ENCODE peak calls at places on chromosomes 1 and 21, in five cellular contexts. O is body of pancreas, X is sigmoid colon, I is GM12891, J is tibial nerve. R is an unnamed sample.

GRCh38 chr1:200506471-200506870 is 96.6 kb upstream of the ZNF281 start:
- DNase-seq in J (no peak), X (no peak), I (no peak), O (no peak), R (no peak)

GRCh38 chr1:211935448-211935970 is 99.8 kb downstream of the INTS7 start:
- DNase-seq in J (no peak), I (peak; percentile 40), X (no peak), O (no peak), R (no peak)

GRCh38 chr1:175221548-175222175 is 29.1 kb upstream of the KIAA0040 start:
- DNase-seq in I (no peak), X (no peak), O (peak; percentile 67), J (no peak), R (no peak)

GRCh38 chr1:167086033-167086432 is 4.1 kb downstream of the GPA33 start:
- DNase-seq in J (no peak), I (no peak), X (no peak), O (no peak), R (no peak)

GRCh38 chr21:38159355-38159754 is 97.4 kb upstream of the KCNJ15 start:
- DNase-seq in X (no peak), J (peak; percentile 24), I (peak; percentile 22), O (peak; percentile 79), R (peak; percentile 38)

GRCh38 chr1:27144920-27145661 is 9.8 kb downstream of the SLC9A1 start:
- DNase-seq in J (no peak), I (no peak), O (no peak), X (peak; percentile 88), R (no peak)

GRCh38 chr1:23480187-23481025 is 3.6 kb downstream of the ASAP3 start:
- DNase-seq in O (no peak), J (no peak), X (no peak), I (no peak), R (no peak)

GRCh38 chr1:54965624-54966340 is 14.6 kb upstream of the TMEM61 start:
- DNase-seq in J (peak; percentile 38), O (peak; percentile 71), I (no peak), X (peak; percentile 77), R (no peak)

GRCh38 chr1:64545118-64545916 is 75.4 kb downstream of the CACHD1 start:
- DNase-seq in J (no peak), O (no peak), X (no peak), I (no peak), R (no peak)

GRCh38 chr1:225691377-225691776 is 38.5 kb upstream of the ENAH start:
- DNase-seq in O (peak; percentile 70), I (no peak), X (no peak), J (no peak), R (no peak)

GRCh38 chr21:32994305-32994704 is 31.4 kb upstream of the OLIG2 start:
- DNase-seq in O (no peak), I (no peak), J (no peak), X (no peak), R (no peak)

GRCh38 chr1:9135145-9135836 is 6.4 kb upstream of the GPR157 start:
- DNase-seq in I (no peak), X (no peak), J (no peak), O (no peak), R (no peak)

GRCh38 chr1:246705368-246705767 is 18.8 kb upstream of the SCCPDH start:
- DNase-seq in X (no peak), J (no peak), O (no peak), I (no peak), R (no peak)

GRCh38 chr1:205926213-205926612 is 17.0 kb downstream of the SLC26A9 start:
- DNase-seq in I (no peak), X (peak; percentile 29), O (no peak), J (no peak), R (no peak)

GRCh38 chr21:42347601-42348327 is 3.0 kb downstream of the TFF2 start:
- DNase-seq in I (no peak), X (no peak), J (no peak), O (no peak), R (no peak)

GRCh38 chr1:196355206-196355786 is 252.9 kb downstream of the KCNT2 start:
- DNase-seq in X (no peak), O (peak; percentile 2), I (no peak), J (no peak), R (no peak)

GRCh38 chr1:200333329-200333728 is 76.5 kb downstream of the ZNF281 start:
- DNase-seq in J (no peak), O (no peak), X (no peak), I (no peak), R (no peak)

GRCh38 chr1:6585081-6585722 is 5.4 kb downstream of the ZBTB48 start:
- DNase-seq in O (no peak), I (no peak), J (no peak), X (no peak), R (no peak)

GRCh38 chr1:9687120-9687875 is 35.8 kb downstream of the PIK3CD start:
- DNase-seq in I (peak; percentile 62), J (no peak), O (peak; percentile 65), X (peak; percentile 70), R (peak; percentile 55)

GRCh38 chr1:57860931-57861600 is 437.2 kb upstream of the DAB1 start:
- DNase-seq in O (no peak), J (no peak), I (no peak), X (no peak), R (no peak)

GRCh38 chr21:28805885-28806284 is 186.8 kb downstream of the LTN1 start:
- DNase-seq in J (no peak), X (no peak), I (no peak), O (peak; percentile 15), R (no peak)

GRCh38 chr21:26077523-26077922 is 93.0 kb downstream of the APP start:
- DNase-seq in I (no peak), X (no peak), O (no peak), J (no peak), R (no peak)

GRCh38 chr1:200846421-200846820 is 26.4 kb upstream of the GPR25 start:
- DNase-seq in J (no peak), I (no peak), O (no peak), X (no peak), R (no peak)

GRCh38 chr1:30451532-30452125 is 271.8 kb downstream of the MATN1 start:
- DNase-seq in O (no peak), J (no peak), X (peak; percentile 17), I (no peak), R (no peak)

GRCh38 chr1:12486401-12487005 is 131.5 kb downstream of the DHRS3 start:
- DNase-seq in J (peak; percentile 50), I (no peak), O (peak; percentile 59), X (peak; percentile 82), R (no peak)

GRCh38 chr1:67646145-67647035 is 38.6 kb upstream of the GADD45A start:
- DNase-seq in O (peak; percentile 59), X (no peak), I (no peak), J (no peak), R (no peak)

GRCh38 chr1:212974735-212975606 is 24.6 kb downstream of the VASH2 start:
- DNase-seq in I (no peak), O (no peak), X (peak; percentile 37), J (no peak), R (no peak)

GRCh38 chr1:62090016-62090415 is 104.6 kb upstream of the L1TD1 start:
- DNase-seq in O (no peak), X (no peak), J (no peak), I (no peak), R (no peak)

GRCh38 chr1:29415156-29415830 is 179.0 kb downstream of the PTPRU start:
- DNase-seq in X (no peak), O (peak; percentile 38), I (no peak), J (no peak), R (no peak)

GRCh38 chr1:60281360-60281932 is 207.9 kb upstream of the C1orf87 start:
- DNase-seq in X (peak; percentile 69), I (peak; percentile 37), J (peak; percentile 47), O (peak; percentile 76), R (peak; percentile 21)

GRCh38 chr1:248906741-248907661 is 966 bp downstream of the PGBD2 start:
- DNase-seq in J (no peak), O (peak; percentile 33), X (no peak), I (no peak), R (no peak)

GRCh38 chr1:93619507-93620168 is 62.0 kb downstream of the BCAR3 start:
- DNase-seq in X (no peak), I (no peak), O (no peak), J (no peak), R (no peak)

GRCh38 chr1:25082995-25083394 is 149.3 kb downstream of the SYF2 start:
- DNase-seq in X (no peak), J (no peak), O (no peak), I (no peak), R (no peak)

GRCh38 chr1:154583691-154584212 is 16.2 kb downstream of the CHRNB2 start:
- DNase-seq in J (no peak), O (no peak), X (no peak), I (no peak), R (no peak)

DNA sequence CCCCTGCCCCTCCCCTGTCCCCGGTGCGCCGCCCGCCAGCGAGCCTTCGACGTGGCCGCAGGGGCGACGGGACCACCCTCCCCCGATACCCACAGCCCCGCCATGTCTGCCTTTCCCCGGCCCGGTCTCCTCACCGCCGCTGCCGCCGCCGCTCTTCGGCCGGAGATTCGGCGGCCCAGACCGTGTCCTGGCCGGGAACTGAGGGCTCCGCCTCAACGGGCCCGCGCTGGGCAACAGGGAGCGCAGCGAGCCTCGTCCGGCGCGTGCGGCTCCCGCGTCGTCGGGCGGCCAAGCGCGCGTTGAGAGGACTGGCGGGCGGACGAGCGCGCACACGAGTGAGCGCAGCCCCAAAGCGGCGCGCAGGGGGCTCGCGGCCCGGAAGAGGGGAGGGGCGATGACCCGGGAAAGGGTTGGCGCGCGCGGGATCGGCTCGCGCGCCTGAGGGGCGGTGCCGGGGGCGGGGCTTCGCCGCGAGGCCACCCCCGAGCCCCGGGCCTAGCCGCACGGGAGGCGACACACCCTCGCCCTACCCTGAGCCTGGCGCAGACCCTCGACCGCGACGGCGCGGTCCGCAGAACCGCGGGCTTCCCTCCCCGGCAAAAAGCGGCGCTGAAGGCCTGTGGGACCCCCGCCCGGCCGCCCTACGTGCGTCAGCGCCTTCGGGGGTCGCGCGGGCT is at the start of gene BTG3:
- DNase-seq in J (peak; percentile 52), I (peak; percentile 86), O (peak; percentile 78), X (peak; percentile 90), R (peak; percentile 81)
- TF ChIP-seq POLR2A in J (peak; percentile 95), I (peak; percentile 56), O (peak; percentile 86), X (peak; percentile 67), R (peak; percentile 92)

GRCh38 chr1:244836135-244836521 is 670 bp downstream of the COX20 start:
- DNase-seq in I (no peak), X (no peak), J (no peak), O (no peak), R (peak; percentile 25)
- TF ChIP-seq POLR2A in I (no peak), X (no peak), J (no peak), O (no peak), R (no peak)

GRCh38 chr21:45507888-45508508 is 34.2 kb downstream of the SLC19A1 start:
- DNase-seq in O (no peak), I (no peak), J (no peak), X (peak; percentile 35), R (no peak)
- TF ChIP-seq POLR2A in O (no peak), I (no peak), J (no peak), X (no peak), R (no peak)

DNA sequence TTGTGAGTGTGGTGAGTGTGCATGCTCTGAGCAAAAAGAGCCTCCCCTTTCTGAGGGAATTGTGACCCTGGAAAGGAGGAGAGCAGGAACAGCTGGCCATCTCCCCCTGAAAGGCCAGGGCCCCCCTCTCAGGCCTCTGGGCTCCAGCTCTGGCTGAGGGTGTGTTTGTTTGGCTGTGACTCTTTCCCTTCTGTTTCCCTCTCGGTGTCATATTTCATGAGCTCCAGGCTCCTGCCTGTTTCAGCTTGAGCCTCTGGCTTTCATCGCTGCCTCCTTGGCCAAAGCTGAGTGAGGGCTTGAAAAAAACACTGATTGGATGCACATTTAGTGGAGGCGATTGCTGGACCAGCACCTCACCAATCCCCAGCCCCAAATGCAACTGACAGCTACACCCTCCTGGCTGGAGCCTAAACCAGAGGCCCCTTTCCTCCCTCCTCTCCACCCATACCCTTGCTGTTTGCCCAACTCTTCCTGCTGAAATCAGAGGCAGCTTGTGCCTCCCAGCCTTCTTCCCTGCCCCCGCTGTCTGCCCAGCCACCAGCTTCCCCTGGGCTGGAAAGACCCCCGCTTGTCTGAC is 64.1 kb downstream of the DDR2 start:
- DNase-seq in O (peak; percentile 67), J (peak; percentile 57), I (no peak), X (peak; percentile 95), R (peak; percentile 38)
- TF ChIP-seq POLR2A in O (no peak), J (no peak), I (no peak), X (no peak), R (no peak)